ENCODE peak calls at places on chromosomes 13 and 19, in nine cellular contexts. I is Peyer's patch, T is neural progenitor cell, R is thoracic aorta, A is heart left ventricle, G is cardiac muscle cell, M is pancreas, K is A549, V is esophagus squamous epithelium. O is an unnamed sample.

GRCh38 chr13:32472194-32472621 is 44.3 kb upstream of the N4BP2L1 start:
- DNase-seq in M (no peak), R (no peak), K (no peak), G (no peak), T (no peak), I (no peak), V (no peak), A (no peak), O (no peak)

GRCh38 chr19:32165750-32166149 is 179.7 kb upstream of the ZNF507 start:
- DNase-seq in I (no peak), V (no peak), A (no peak), R (no peak), T (no peak), K (no peak), M (no peak), G (no peak), O (no peak)

GRCh38 chr13:102198418-102199322 is 203.2 kb downstream of the FGF14 start:
- DNase-seq in T (no peak), A (no peak), K (no peak), M (no peak), V (no peak), G (peak; percentile 23), I (no peak), R (no peak), O (no peak)

GRCh38 chr19:9883231-9883758 is 48.2 kb downstream of the PIN1 start:
- DNase-seq in M (no peak), I (no peak), T (peak; percentile 89), K (no peak), V (no peak), R (no peak), G (peak; percentile 38), A (no peak), O (no peak)

GRCh38 chr19:18349524-18350128 is 9.2 kb downstream of the PGPEP1 start:
- DNase-seq in T (peak; percentile 49), R (no peak), G (peak; percentile 76), M (peak; percentile 79), A (peak; percentile 48), I (peak; percentile 77), K (peak; percentile 61), V (no peak), O (peak; percentile 78)

GRCh38 chr13:76621726-76622125 is 264.5 kb downstream of the KCTD12 start:
- DNase-seq in M (no peak), A (no peak), K (no peak), G (no peak), R (no peak), T (no peak), I (no peak), V (no peak), O (no peak)

GRCh38 chr19:13037161-13037560 is 41.9 kb downstream of the NFIX start:
- DNase-seq in I (no peak), R (no peak), T (no peak), G (peak; percentile 85), M (no peak), V (no peak), K (peak; percentile 27), A (no peak), O (no peak)

GRCh38 chr13:71873418-71874276 is 6.6 kb upstream of the DACH1 start:
- DNase-seq in G (no peak), K (no peak), I (no peak), A (no peak), T (no peak), V (no peak), R (no peak), M (no peak), O (no peak)

GRCh38 chr13:105336706-105337582 is 1198.5 kb downstream of the EFNB2 start:
- DNase-seq in G (peak; percentile 31), A (no peak), R (no peak), I (no peak), T (no peak), M (no peak), K (no peak), V (no peak), O (no peak)

GRCh38 chr13:31431722-31432137 is 232.0 kb downstream of the B3GLCT start:
- DNase-seq in M (no peak), V (no peak), R (no peak), T (peak; percentile 67), A (peak; percentile 51), I (peak; percentile 65), G (peak; percentile 69), K (peak; percentile 7), O (peak; percentile 46)

GRCh38 chr19:3056454-3057016 is 5.8 kb downstream of the TLE5 start:
- DNase-seq in K (peak; percentile 68), T (peak; percentile 76), V (no peak), G (no peak), R (no peak), A (no peak), I (no peak), M (no peak), O (no peak)

GRCh38 chr19:10346509-10346908 is 7.1 kb upstream of the ICAM3 start:
- DNase-seq in G (peak; percentile 56), M (no peak), R (no peak), A (peak; percentile 39), I (no peak), V (no peak), T (no peak), K (no peak), O (no peak)

GRCh38 chr19:43425567-43426392 is 11.1 kb downstream of the TEX101 start:
- DNase-seq in A (no peak), V (no peak), K (peak; percentile 35), I (peak; percentile 90), T (peak; percentile 41), M (no peak), R (no peak), G (peak; percentile 30), O (peak; percentile 93)

GRCh38 chr13:48055712-48056111 is 18.2 kb downstream of the NUDT15 start:
- DNase-seq in A (no peak), R (no peak), V (no peak), M (no peak), K (no peak), T (no peak), G (no peak), I (no peak), O (no peak)

GRCh38 chr13:19062019-19062646 is 119.5 kb downstream of the TUBA3C start:
- DNase-seq in V (no peak), T (no peak), M (peak; percentile 40), I (no peak), K (no peak), G (no peak), R (no peak), A (no peak), O (no peak)

GRCh38 chr13:21240586-21240985 is 64.1 kb downstream of the MRPL57 start:
- DNase-seq in T (no peak), R (no peak), G (peak; percentile 59), V (no peak), I (no peak), M (no peak), A (no peak), K (no peak), O (no peak)

GRCh38 chr19:13207237-13208130 is 57.3 kb downstream of the IER2 start:
- DNase-seq in G (peak; percentile 35), A (peak; percentile 55), R (no peak), T (peak; percentile 45), I (no peak), M (no peak), V (no peak), K (no peak), O (no peak)

GRCh38 chr13:43269037-43269476 is 245.7 kb downstream of the DNAJC15 start:
- DNase-seq in V (no peak), M (no peak), T (no peak), K (peak; percentile 66), G (peak; percentile 96), I (peak; percentile 66), R (no peak), A (no peak), O (peak; percentile 36)

GRCh38 chr13:21580736-21581135 is 23.2 kb downstream of the MICU2 start:
- DNase-seq in I (no peak), G (no peak), V (no peak), R (no peak), T (no peak), K (no peak), M (no peak), A (no peak), O (no peak)

GRCh38 chr13:114115191-114115671 is 17.2 kb downstream of the RASA3 start:
- DNase-seq in V (no peak), M (peak; percentile 47), R (no peak), K (peak; percentile 61), A (peak; percentile 43), T (no peak), I (peak; percentile 91), G (peak; percentile 72), O (peak; percentile 65)

GRCh38 chr19:10516671-10517286 is 468 bp downstream of the S1PR5 start:
- DNase-seq in G (no peak), R (no peak), T (no peak), I (no peak), K (no peak), A (no peak), M (no peak), V (no peak), O (no peak)

GRCh38 chr13:108932206-108932605 is 302.8 kb downstream of the MYO16 start:
- DNase-seq in K (no peak), T (no peak), M (no peak), V (no peak), G (no peak), R (no peak), A (no peak), I (no peak), O (no peak)

GRCh38 chr19:16581145-16581970 is 9.1 kb upstream of the SLC35E1 start:
- DNase-seq in T (no peak), K (no peak), V (no peak), G (no peak), I (no peak), A (peak; percentile 64), M (no peak), R (no peak), O (no peak)
- H3K4me1 ChIP-seq in T (peaks cover 18% of the 10 kb centered on the region), K (peaks cover 23% of the 10 kb centered on the region), V (peaks cover 20% of the 10 kb centered on the region), G (peaks cover 36% of the 10 kb centered on the region), I (peaks cover 46% of the 10 kb centered on the region), A (peaks cover 56% of the 10 kb centered on the region), M (peaks cover 14% of the 10 kb centered on the region), R (peaks cover 11% of the 10 kb centered on the region), O (peaks cover 20% of the 10 kb centered on the region)

GRCh38 chr19:51462681-51463080 is 4.4 kb upstream of the SIGLEC8 start:
- DNase-seq in T (no peak), A (no peak), R (no peak), V (no peak), I (peak; percentile 28), M (no peak), G (no peak), K (no peak), O (no peak)
- H3K4me3 ChIP-seq in T (no peak overlapping the region), A (no peak overlapping the region), R (no peak overlapping the region), V (no peak overlapping the region), I (no peak overlapping the region), M (no peak overlapping the region), G (no peak overlapping the region), K (no peak overlapping the region), O (no peak overlapping the region)

GRCh38 chr13:100630564-100630963 is 42.0 kb upstream of the GGACT start:
- DNase-seq in M (no peak), V (no peak), A (no peak), I (no peak), T (peak; percentile 78), R (no peak), G (no peak), K (no peak), O (no peak)
- TF ChIP-seq CTCF in M (no peak), V (no peak), A (no peak), I (no peak), T (peak; percentile 32), R (no peak), G (no peak), K (no peak), O (no peak)

DNA sequence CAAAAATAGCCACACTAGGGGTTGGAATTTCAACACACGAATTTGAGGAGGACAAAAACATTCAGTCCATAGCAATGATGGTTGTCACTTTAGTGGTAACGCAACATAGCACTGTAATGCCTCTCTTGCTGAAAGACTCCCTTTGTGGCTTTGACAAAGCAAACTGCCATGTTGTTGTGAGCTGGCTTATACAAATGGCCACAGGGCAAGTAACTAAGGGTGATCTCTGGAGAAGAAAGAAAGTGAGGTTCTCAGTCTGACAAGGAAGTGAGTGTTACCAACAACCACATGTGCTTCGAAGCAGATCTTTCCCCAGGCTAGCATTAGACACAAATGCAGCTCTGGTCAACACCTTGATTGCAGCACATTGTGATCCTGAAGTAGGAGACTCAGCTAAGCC is 79.1 kb upstream of the PCDH17 start:
- DNase-seq in T (no peak), R (no peak), M (no peak), V (no peak), K (no peak), I (no peak), G (no peak), A (no peak), O (no peak)
- H3K4me1 ChIP-seq in T (no peaks in the 10 kb centered on the region), R (no peaks in the 10 kb centered on the region), M (no peaks in the 10 kb centered on the region), V (no peaks in the 10 kb centered on the region), K (no peaks in the 10 kb centered on the region), I (no peaks in the 10 kb centered on the region), G (no peaks in the 10 kb centered on the region), A (no peaks in the 10 kb centered on the region), O (no peaks in the 10 kb centered on the region)

O was measured in colonic mucosa.